ENCODE peak calls at places on chromosomes 2 and 18, in five cellular contexts. T is tibial nerve, E is left lung, C is GM23248, V is right cardiac atrium. Z is an unnamed sample. For H3K9me3, the result is how much of the 10 kb centered on the place peaks cover.

GRCh38 chr18:2559249-2559648 is 12.1 kb downstream of the METTL4 start:
- DNase-seq in T (no peak), E (no peak), C (no peak), V (no peak), Z (no peak)

GRCh38 chr2:8472545-8473361 is 209.1 kb upstream of the ID2 start:
- DNase-seq in T (no peak), E (no peak), C (no peak), V (no peak), Z (no peak)

GRCh38 chr18:45662468-45662867 is 47.2 kb downstream of the SLC14A2 start:
- DNase-seq in T (no peak), E (no peak), C (peak), V (no peak), Z (no peak)

GRCh38 chr18:63882333-63883141 is 5.0 kb upstream of the SERPINB2 start:
- DNase-seq in T (no peak), E (no peak), C (peak), V (no peak), Z (no peak)

GRCh38 chr2:119169717-119170116 is 11.2 kb upstream of the C1QL2 start:
- DNase-seq in T (no peak), E (no peak), C (no peak), V (no peak), Z (no peak)

GRCh38 chr2:42842418-42842817 is 50.0 kb upstream of the HAAO start:
- DNase-seq in T (no peak), E (no peak), C (peak), V (no peak), Z (no peak)

GRCh38 chr2:179550214-179550613 is 285.6 kb upstream of the SESTD1 start:
- DNase-seq in T (no peak), E (no peak), C (no peak), V (no peak), Z (no peak)

GRCh38 chr2:95165030-95165370 is 609 bp upstream of the ZNF2 start:
- DNase-seq in T (no peak), E (no peak), C (no peak), V (no peak), Z (no peak)

DNA sequence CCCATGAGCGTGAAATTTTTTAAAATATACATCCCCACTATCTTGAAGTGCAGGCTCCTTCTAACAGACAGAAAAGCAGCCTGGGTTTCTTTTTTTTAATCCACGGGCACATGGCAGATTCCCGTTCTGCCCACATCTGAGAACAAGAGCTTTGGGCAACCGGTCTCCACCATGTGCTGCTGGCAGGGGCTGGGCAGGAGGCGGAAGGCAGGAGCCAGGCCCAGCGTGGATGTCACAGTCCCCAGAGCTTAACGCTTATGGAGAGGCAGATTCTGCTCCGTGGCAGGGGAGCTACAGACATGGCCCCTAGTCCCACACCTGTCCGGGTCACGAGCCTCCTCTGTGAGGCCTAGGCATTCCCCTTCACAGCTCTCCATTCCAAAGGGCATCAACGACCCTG is 503.0 kb upstream of the MYT1L start:
- DNase-seq in T (no peak), E (no peak), C (no peak), V (no peak), Z (no peak)
- H3K9me3 ChIP-seq in T (under half), E (under half), C (under half), V (under half), Z (under half)

GRCh38 chr2:83764447-83765005 is 694.6 kb downstream of the SUCLG1 start:
- DNase-seq in T (no peak), E (no peak), C (no peak), V (no peak), Z (peak)
- H3K9me3 ChIP-seq in T (under half), E (half or more), C (under half), V (under half), Z (under half)

GRCh38 chr2:46718797-46719196 is 196.8 kb downstream of the MCFD2 start:
- DNase-seq in T (no peak), E (no peak), C (no peak), V (no peak), Z (no peak)

GRCh38 chr2:46719499-46719898 is 196.1 kb downstream of the MCFD2 start:
- DNase-seq in T (no peak), E (no peak), C (peak), V (no peak), Z (no peak)

GRCh38 chr2:46716806-46717732 is 198.5 kb downstream of the MCFD2 start:
- DNase-seq in T (no peak), E (no peak), C (peak), V (no peak), Z (no peak)

GRCh38 chr2:46717733-46718121 is 197.9 kb downstream of the MCFD2 start:
- DNase-seq in T (no peak), E (no peak), C (peak), V (no peak), Z (no peak)

GRCh38 chr2:46715541-46715940 is 200.1 kb downstream of the MCFD2 start:
- DNase-seq in T (no peak), E (no peak), C (no peak), V (no peak), Z (no peak)
- H3K9me3 ChIP-seq in T (under half), E (under half), C (under half), V (under half), Z (under half)

GRCh38 chr2:201730651-201731280 is 32.3 kb upstream of the MPP4 start:
- DNase-seq in T (no peak), E (no peak), C (no peak), V (no peak), Z (no peak)
- H3K9me3 ChIP-seq in T (under half), E (under half), C (under half), V (under half), Z (under half)